ENCODE peak calls at places on chromosomes 1 and 21, in four cellular contexts. D, U, N and R are unnamed samples.

GRCh38 chr1:13994386-13994785 is 294.4 kb downstream of the PRDM2 start:
- DNase-seq in D (no peak), U (no peak), N (no peak), R (no peak)

GRCh38 chr1:200072636-200073285 is 45.3 kb downstream of the NR5A2 start:
- DNase-seq in D (no peak), U (no peak), N (no peak), R (no peak)

GRCh38 chr1:246923482-246923881 is 8.3 kb downstream of the AHCTF1 start:
- DNase-seq in D (no peak), U (no peak), N (no peak), R (no peak)

GRCh38 chr21:34889537-34890257 is 159.4 kb downstream of the RUNX1 start:
- DNase-seq in D (peak; percentile 62), U (peak; percentile 96), N (peak; percentile 88), R (peak; percentile 82)

GRCh38 chr1:220962031-220962751 is 82.9 kb downstream of the HLX start:
- DNase-seq in D (no peak), U (no peak), N (no peak), R (no peak)

GRCh38 chr1:40315795-40316594 is 1.1 kb downstream of the COL9A2 start:
- DNase-seq in D (peak; percentile 25), U (peak; percentile 77), N (no peak), R (peak; percentile 33)

GRCh38 chr1:192550922-192551534 is 24.5 kb upstream of the RGS1 start:
- DNase-seq in D (no peak), U (no peak), N (no peak), R (no peak)

GRCh38 chr1:212454741-212455140 is 22.0 kb downstream of the NENF start:
- DNase-seq in D (no peak), U (no peak), N (no peak), R (no peak)

GRCh38 chr1:63330331-63330916 is 8.1 kb downstream of the FOXD3 start:
- DNase-seq in D (peak; percentile 14), U (peak; percentile 78), N (no peak), R (peak; percentile 39)

GRCh38 chr1:41268154-41268770 is 26.2 kb upstream of the SCMH1 start:
- DNase-seq in D (peak; percentile 87), U (peak; percentile 85), N (peak; percentile 87), R (peak; percentile 88)

GRCh38 chr1:3174487-3175247 is 105.7 kb downstream of the PRDM16 start:
- DNase-seq in D (no peak), U (peak; percentile 86), N (no peak), R (no peak)

GRCh38 chr1:226001852-226002666 is 2.9 kb upstream of the SDE2 start:
- DNase-seq in D (no peak), U (no peak), N (peak; percentile 92), R (peak; percentile 25)

GRCh38 chr1:34656706-34657105 is 98.1 kb upstream of the GJB5 start:
- DNase-seq in D (no peak), U (no peak), N (no peak), R (no peak)

GRCh38 chr1:202005958-202006357 is 4.4 kb upstream of the ELF3 start:
- DNase-seq in D (no peak), U (no peak), N (no peak), R (no peak)

GRCh38 chr1:187903223-187903622 is 1074.5 kb downstream of the PLA2G4A start:
- DNase-seq in D (no peak), U (no peak), N (no peak), R (no peak)

GRCh38 chr1:197595244-197595904 is 179.9 kb downstream of the DENND1B start:
- DNase-seq in D (no peak), U (no peak), N (no peak), R (no peak)

GRCh38 chr1:156295391-156295947 is at the start of gene GLMP:
- DNase-seq in D (peak; percentile 23), U (peak; percentile 71), N (no peak), R (peak; percentile 43)

GRCh38 chr1:31122101-31122735 is 56.7 kb upstream of the PUM1 start:
- DNase-seq in D (no peak), U (no peak), N (no peak), R (peak; percentile 64)

GRCh38 chr1:17765444-17766411 is 10.6 kb downstream of the ACTL8 start:
- DNase-seq in D (no peak), U (no peak), N (no peak), R (no peak)

GRCh38 chr1:180916771-180917170 is 4.1 kb downstream of the KIAA1614 start:
- DNase-seq in D (no peak), U (peak; percentile 46), N (no peak), R (no peak)

GRCh38 chr1:147334292-147334691 is 91.8 kb downstream of the CHD1L start:
- DNase-seq in D (no peak), U (no peak), N (no peak), R (no peak)

GRCh38 chr1:246280551-246280950 is 226.5 kb downstream of the SMYD3 start:
- DNase-seq in D (no peak), U (no peak), N (no peak), R (no peak)

GRCh38 chr1:201790261-201790660 is 38.7 kb upstream of the IPO9 start:
- DNase-seq in D (no peak), U (no peak), N (no peak), R (no peak)

GRCh38 chr1:1954831-1955441 is 35.9 kb upstream of the TMEM52 start:
- DNase-seq in D (no peak), U (peak; percentile 77), N (no peak), R (peak; percentile 52)

GRCh38 chr1:101039245-101039644 is 13.7 kb upstream of the DPH5 start:
- DNase-seq in D (no peak), U (no peak), N (no peak), R (no peak)

GRCh38 chr21:31977816-31978215 is 105.0 kb downstream of the HUNK start:
- DNase-seq in D (no peak), U (no peak), N (no peak), R (no peak)

GRCh38 chr1:67970088-67970487 is 80.3 kb downstream of the DIRAS3 start:
- DNase-seq in D (no peak), U (no peak), N (no peak), R (no peak)

GRCh38 chr1:11070876-11071275 is 11.1 kb upstream of the SRM start:
- DNase-seq in D (no peak), U (no peak), N (peak; percentile 41), R (no peak)

GRCh38 chr21:44658511-44658910 is 779 bp downstream of the KRTAP12-3 start:
- DNase-seq in D (no peak), U (no peak), N (no peak), R (no peak)

GRCh38 chr1:178417858-178418257 is 78.9 kb downstream of the CLEC20A start:
- DNase-seq in D (no peak), U (no peak), N (no peak), R (no peak)

GRCh38 chr1:247089616-247090375 is 11.2 kb upstream of the ZNF670 start:
- DNase-seq in D (no peak), U (peak; percentile 54), N (no peak), R (no peak)

GRCh38 chr1:157077394-157077793 is 22.2 kb downstream of the ETV3L start:
- DNase-seq in D (no peak), U (no peak), N (no peak), R (no peak)

GRCh38 chr1:224670506-224670905 is 54.4 kb downstream of the CNIH3 start:
- DNase-seq in D (no peak), U (no peak), N (no peak), R (no peak)

GRCh38 chr1:193435771-193436170 is 249.4 kb upstream of the B3GALT2 start:
- DNase-seq in D (no peak), U (no peak), N (no peak), R (no peak)

GRCh38 chr1:83978056-83978455 is 20.9 kb downstream of the TTLL7 start:
- DNase-seq in D (no peak), U (no peak), N (no peak), R (no peak)

GRCh38 chr1:62050165-62050564 is 144.5 kb upstream of the L1TD1 start:
- DNase-seq in D (no peak), U (no peak), N (no peak), R (no peak)

GRCh38 chr1:2494323-2494693 is 18.2 kb downstream of the PLCH2 start:
- DNase-seq in D (no peak), U (no peak), N (no peak), R (no peak)

GRCh38 chr1:65514083-65514482 is 93.6 kb downstream of the LEPR start:
- DNase-seq in D (no peak), U (no peak), N (no peak), R (no peak)

GRCh38 chr1:160768295-160768657 is 27.7 kb upstream of the LY9 start:
- DNase-seq in D (no peak), U (no peak), N (no peak), R (peak; percentile 44)
- TF ChIP-seq CTCF in D (peak; percentile 48), U (no peak), N (peak; percentile 53), R (no peak)

GRCh38 chr1:26500488-26501175 is 28.4 kb downstream of the HMGN2 start:
- DNase-seq in D (peak; percentile 92), U (peak; percentile 99), N (peak; percentile 91), R (peak; percentile 91)
- TF ChIP-seq CTCF in D (no peak), U (peak; percentile 57), N (no peak), R (peak; percentile 53)

GRCh38 chr1:20365421-20366075 is 74.9 kb downstream of the VWA5B1 start:
- DNase-seq in D (no peak), U (no peak), N (no peak), R (no peak)

GRCh38 chr1:20368866-20369545 is 78.3 kb downstream of the VWA5B1 start:
- DNase-seq in D (no peak), U (no peak), N (no peak), R (no peak)

GRCh38 chr1:20366076-20366765 is 75.5 kb downstream of the VWA5B1 start:
- DNase-seq in D (no peak), U (peak; percentile 84), N (no peak), R (peak; percentile 56)

GRCh38 chr1:20367626-20368025 is 77.0 kb downstream of the VWA5B1 start:
- DNase-seq in D (no peak), U (no peak), N (no peak), R (no peak)

DNA sequence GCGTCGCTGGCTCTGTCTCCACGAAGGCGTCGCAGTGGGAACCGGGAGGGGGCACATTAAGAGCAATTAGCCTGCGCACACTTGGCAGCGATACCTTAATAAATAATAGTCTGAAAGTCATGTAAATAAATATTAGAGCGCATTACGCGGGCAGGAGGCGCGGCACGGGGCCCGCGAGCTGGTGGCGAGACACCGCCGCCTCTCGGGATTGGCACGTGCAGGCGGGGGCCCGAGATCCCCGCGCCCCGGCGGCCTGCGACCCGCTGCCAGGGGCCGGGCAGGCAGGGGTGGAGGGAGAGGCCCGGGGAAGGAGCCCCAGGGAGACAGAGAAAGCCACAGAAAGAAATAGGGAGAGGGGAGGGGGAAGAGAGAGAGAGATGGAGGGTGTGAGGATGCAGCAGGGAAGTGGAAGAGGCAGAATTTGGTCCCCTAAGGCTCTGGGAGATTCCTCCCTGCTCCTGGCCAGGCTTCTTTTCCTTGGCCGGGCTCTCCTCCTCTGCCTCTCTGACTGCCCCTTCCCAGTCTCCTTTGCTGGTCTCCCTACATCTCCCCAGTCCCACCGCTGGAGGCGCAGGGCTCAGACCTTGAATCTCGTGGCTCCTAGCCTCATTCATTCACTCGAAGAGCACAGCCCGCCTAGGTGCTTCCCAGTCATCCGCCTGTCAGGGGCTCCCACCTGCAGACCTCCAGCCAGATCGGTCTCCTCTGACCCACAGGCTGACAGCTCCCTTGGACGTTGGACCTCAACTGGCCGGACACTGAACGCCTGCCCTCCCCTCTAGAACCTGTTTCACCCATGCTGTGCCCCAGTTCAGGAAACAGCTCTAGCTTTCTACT is 76.3 kb downstream of the VWA5B1 start:
- DNase-seq in D (peak; percentile 46), U (peak; percentile 72), N (no peak), R (peak; percentile 81)
- TF ChIP-seq CTCF in D (peak; percentile 68), U (no peak), N (peak; percentile 55), R (peak; percentile 66)

DNA sequence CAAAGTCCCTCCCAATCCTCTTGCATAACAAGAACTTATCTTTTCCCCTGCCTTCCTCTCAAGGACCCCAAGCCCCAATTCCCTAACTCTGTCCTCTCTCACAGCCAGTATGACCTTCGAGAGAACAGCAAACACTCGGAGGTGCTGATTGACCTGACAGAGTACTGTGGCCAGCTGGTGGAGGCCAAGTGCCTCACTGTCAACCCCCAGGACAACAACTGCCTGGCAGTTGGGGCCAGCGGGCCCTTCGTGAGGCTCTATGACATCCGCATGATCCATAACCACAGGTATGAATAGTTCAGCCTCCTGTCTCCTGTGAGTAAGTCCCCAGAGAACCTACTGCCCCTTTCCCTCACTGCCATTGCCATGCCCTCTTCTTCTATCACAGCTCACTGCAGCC is 29.9 kb upstream of the TMEM222 start:
- DNase-seq in D (no peak), U (no peak), N (no peak), R (no peak)
- TF ChIP-seq CTCF in D (no peak), U (no peak), N (no peak), R (no peak)